ENCODE peak calls at places on chromosomes 1 and 21, in nine cellular contexts. X is NT2/D1; S is endodermal cell; M is CD8-positive, alpha-beta memory T cell; F is testis; B is astrocyte; K is aorta; R is H1; Z is prostate gland. N is an unnamed sample.

GRCh38 chr1:206081811-206082210 is 28.8 kb downstream of the RHEX start:
- DNase-seq in Z (no peak), M (no peak), F (no peak), K (no peak), R (no peak), S (no peak), B (no peak), X (no peak), N (no peak)

GRCh38 chr1:168112673-168113305 is 23.9 kb downstream of the GPR161 start:
- DNase-seq in S (no peak), B (peak; percentile 81), M (no peak), X (peak; percentile 74), F (no peak), R (no peak), Z (peak; percentile 68), K (peak; percentile 77), N (peak; percentile 70)

GRCh38 chr1:24713176-24713575 is 32.1 kb upstream of the CLIC4 start:
- DNase-seq in R (no peak), K (no peak), B (peak; percentile 82), S (no peak), M (no peak), Z (no peak), F (no peak), X (no peak), N (no peak)

GRCh38 chr1:152954436-152954835 is 7.4 kb downstream of the SPRR5 start:
- DNase-seq in X (no peak), K (no peak), Z (no peak), S (no peak), M (no peak), B (no peak), F (no peak), R (no peak), N (no peak)

GRCh38 chr1:15538750-15539149 is 12.1 kb downstream of the DNAJC16 start:
- DNase-seq in M (no peak), B (no peak), Z (peak; percentile 31), F (no peak), X (no peak), R (no peak), K (no peak), S (no peak), N (peak; percentile 11)

GRCh38 chr1:19338323-19338762 is 26.2 kb downstream of the SLC66A1 start:
- DNase-seq in M (no peak), K (no peak), R (peak; percentile 58), X (peak; percentile 16), S (peak; percentile 94), B (no peak), Z (peak; percentile 71), F (peak; percentile 35), N (peak; percentile 38)

GRCh38 chr1:156591432-156592157 is at the start of gene NAXE:
- DNase-seq in S (peak; percentile 92), M (peak; percentile 71), R (no peak), K (peak; percentile 81), B (peak; percentile 31), F (peak; percentile 85), X (peak; percentile 69), Z (peak; percentile 68), N (peak; percentile 78)

GRCh38 chr1:18299441-18300338 is 181.0 kb upstream of the KLHDC7A start:
- DNase-seq in K (no peak), M (no peak), Z (no peak), F (peak; percentile 30), S (peak; percentile 82), X (no peak), R (no peak), B (no peak), N (no peak)

GRCh38 chr1:60765204-60765603 is 317.2 kb upstream of the NFIA start:
- DNase-seq in Z (peak; percentile 7), M (no peak), K (no peak), F (peak; percentile 51), R (peak; percentile 7), X (peak; percentile 64), B (no peak), S (peak; percentile 69), N (peak; percentile 26)

GRCh38 chr1:201535046-201535777 is 3.7 kb upstream of the NAV1 start:
- DNase-seq in K (no peak), Z (no peak), M (no peak), X (no peak), R (no peak), S (no peak), B (peak; percentile 66), F (no peak), N (no peak)

GRCh38 chr1:245016700-245017099 is 138.1 kb upstream of the KIF26B start:
- DNase-seq in K (no peak), S (no peak), B (no peak), R (no peak), Z (peak; percentile 8), X (no peak), M (no peak), F (no peak), N (no peak)
- H3K4me1 ChIP-seq in K (no peaks in the 10 kb centered on the region), S (no peaks in the 10 kb centered on the region), B (peaks cover 6% of the 10 kb centered on the region), R (peaks cover 7% of the 10 kb centered on the region), Z (no peaks in the 10 kb centered on the region), X (peaks cover 3% of the 10 kb centered on the region), M (no peaks in the 10 kb centered on the region), F (no peaks in the 10 kb centered on the region), N (peaks cover 14% of the 10 kb centered on the region)

GRCh38 chr21:42837421-42838211 is 41.7 kb downstream of the WDR4 start:
- DNase-seq in X (no peak), K (no peak), F (no peak), Z (no peak), S (peak; percentile 67), B (no peak), R (no peak), M (no peak), N (no peak)

GRCh38 chr21:42841156-42841915 is 38.0 kb downstream of the WDR4 start:
- DNase-seq in K (no peak), X (no peak), R (no peak), Z (no peak), M (no peak), B (no peak), F (peak; percentile 8), S (peak; percentile 49), N (no peak)

GRCh38 chr21:42843021-42843420 is 36.3 kb downstream of the WDR4 start:
- DNase-seq in R (no peak), K (no peak), B (no peak), F (no peak), S (no peak), Z (no peak), M (no peak), X (no peak), N (no peak)

GRCh38 chr21:42839271-42840231 is 39.8 kb downstream of the WDR4 start:
- DNase-seq in Z (no peak), F (no peak), B (no peak), S (peak; percentile 43), K (no peak), M (no peak), X (no peak), R (no peak), N (no peak)

GRCh38 chr21:42840411-42841155 is 38.8 kb downstream of the WDR4 start:
- DNase-seq in B (no peak), S (peak; percentile 33), X (no peak), R (no peak), K (no peak), Z (no peak), M (no peak), F (no peak), N (no peak)
- H3K9me3 ChIP-seq in B (no peaks in the 10 kb centered on the region), S (no peaks in the 10 kb centered on the region), X (no peaks in the 10 kb centered on the region), R (no peaks in the 10 kb centered on the region), K (no peaks in the 10 kb centered on the region), Z (no peaks in the 10 kb centered on the region), M (no peaks in the 10 kb centered on the region), F (no peaks in the 10 kb centered on the region), N (no peaks in the 10 kb centered on the region)

GRCh38 chr1:32703479-32704291 is 1.1 kb upstream of the SYNC start:
- DNase-seq in M (no peak), R (no peak), Z (no peak), B (peak; percentile 99), S (peak; percentile 58), K (peak; percentile 85), F (peak; percentile 43), X (peak; percentile 47), N (no peak)
- H3K4me3 ChIP-seq in M (no peak overlapping the region), R (no peak overlapping the region), Z (peak overlapping the region; percentile 49), B (peak overlapping the region; percentile 70), S (no peak overlapping the region), K (peak overlapping the region; percentile 95), F (no peak overlapping the region), X (peak overlapping the region; percentile 63), N (no peak overlapping the region)

DNA sequence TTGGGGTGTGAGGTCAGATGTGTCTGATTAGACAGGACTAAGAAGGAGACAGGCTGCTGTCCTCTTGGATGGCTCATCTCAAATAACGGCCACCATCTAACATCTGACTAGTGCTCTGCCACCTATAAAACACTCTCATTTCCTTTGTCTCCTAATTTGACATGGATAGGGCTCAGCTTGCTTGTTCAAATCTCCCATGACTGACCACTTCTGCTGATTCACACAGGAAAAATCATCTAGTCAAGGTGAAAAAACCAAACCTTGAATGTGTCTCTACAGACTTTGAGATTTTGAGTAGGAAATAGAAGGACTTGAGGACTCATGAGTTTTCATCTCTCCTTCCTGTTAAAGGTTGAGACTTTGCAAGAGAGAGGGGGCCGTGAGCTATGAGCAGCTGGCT is 150.6 kb downstream of the IER5 start:
- DNase-seq in X (no peak), S (no peak), R (no peak), K (no peak), F (no peak), M (no peak), B (no peak), Z (no peak), N (no peak)
- H3K4me1 ChIP-seq in X (no peaks in the 10 kb centered on the region), S (no peaks in the 10 kb centered on the region), R (no peaks in the 10 kb centered on the region), K (no peaks in the 10 kb centered on the region), F (no peaks in the 10 kb centered on the region), M (no peaks in the 10 kb centered on the region), B (no peaks in the 10 kb centered on the region), Z (no peaks in the 10 kb centered on the region), N (no peaks in the 10 kb centered on the region)

DNA sequence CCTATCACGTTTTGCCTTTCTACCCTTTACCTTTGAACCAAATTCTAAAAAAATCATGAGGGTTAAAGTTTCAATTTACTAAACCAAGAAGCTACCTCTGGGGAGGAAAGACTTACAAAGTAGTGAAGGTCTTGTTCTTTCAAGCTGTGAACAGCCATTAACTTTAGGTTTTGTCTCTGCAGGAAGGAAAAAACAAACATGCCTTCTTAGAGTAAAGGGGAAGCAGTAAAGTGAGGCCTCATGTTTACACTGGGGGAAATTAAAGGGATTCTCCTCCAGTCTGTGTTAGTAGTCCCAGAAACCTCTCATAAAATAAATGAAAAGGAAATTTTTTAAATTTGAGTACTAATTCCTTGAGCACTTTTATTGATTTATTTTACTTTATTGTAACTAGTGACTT is 780.2 kb upstream of the ADGRL2 start:
- DNase-seq in R (no peak), B (no peak), M (no peak), S (no peak), K (no peak), Z (no peak), X (peak; percentile 15), F (no peak), N (no peak)
- H3K9me3 ChIP-seq in R (no peaks in the 10 kb centered on the region), B (no peaks in the 10 kb centered on the region), M (no peaks in the 10 kb centered on the region), S (peaks cover 17% of the 10 kb centered on the region), K (no peaks in the 10 kb centered on the region), Z (no peaks in the 10 kb centered on the region), X (no peaks in the 10 kb centered on the region), F (no peaks in the 10 kb centered on the region), N (no peaks in the 10 kb centered on the region)